ENCODE peak calls at places on chromosome 9, in eight cellular contexts. C is heart left ventricle; J is AG04450; Q is ovary; U is brain microvascular endothelial cell; S is WERI-Rb-1; H is Jurkat, Clone E6-1; P is lung. B is an unnamed sample.

GRCh38 chr9:89422151-89422918 is 75.6 kb downstream of the SEMA4D start:
- DNase-seq in C (no peak), S (no peak), H (no peak), Q (no peak), P (no peak), J (peak; percentile 16), U (peak; percentile 43), B (no peak)

GRCh38 chr9:89274838-89275237 is 36.2 kb upstream of the CKS2 start:
- DNase-seq in U (peak; percentile 94), P (no peak), H (no peak), J (peak; percentile 89), Q (no peak), C (no peak), S (no peak), B (no peak)

GRCh38 chr9:103649086-103649485 is 445.0 kb upstream of the SMC2 start:
- DNase-seq in Q (no peak), U (no peak), C (no peak), S (no peak), J (no peak), H (no peak), P (no peak), B (no peak)

GRCh38 chr9:126781186-126781585 is 23.7 kb upstream of the ZBTB43 start:
- DNase-seq in C (no peak), Q (no peak), U (no peak), H (no peak), J (no peak), P (no peak), S (no peak), B (no peak)

GRCh38 chr9:94445846-94446245 is 109.0 kb upstream of the PCAT7 start:
- DNase-seq in P (no peak), C (no peak), J (no peak), U (no peak), Q (no peak), S (no peak), H (peak; percentile 21), B (no peak)

GRCh38 chr9:98356953-98357352 is 101.5 kb upstream of the TBC1D2 start:
- DNase-seq in J (peak; percentile 16), Q (no peak), H (no peak), P (no peak), C (no peak), U (peak; percentile 58), S (no peak), B (no peak)

GRCh38 chr9:109455391-109455790 is 42.7 kb downstream of the PTPN3 start:
- DNase-seq in H (no peak), P (no peak), Q (no peak), J (no peak), S (no peak), C (no peak), U (no peak), B (peak; percentile 55)

GRCh38 chr9:69044226-69045219 is 9.0 kb downstream of the FXN start:
- DNase-seq in H (no peak), Q (no peak), U (peak; percentile 51), P (no peak), C (no peak), S (no peak), J (no peak), B (peak; percentile 55)

GRCh38 chr9:115107701-115108100 is 10.3 kb downstream of the TNC start:
- DNase-seq in C (no peak), Q (no peak), U (no peak), P (no peak), J (no peak), H (no peak), S (no peak), B (no peak)

GRCh38 chr9:92404437-92404836 is at the start of gene OGN:
- DNase-seq in S (no peak), Q (no peak), P (no peak), C (no peak), H (peak; percentile 90), U (no peak), J (no peak), B (no peak)

GRCh38 chr9:92406506-92406905 is 2.1 kb upstream of the OGN start:
- DNase-seq in C (no peak), Q (no peak), J (no peak), U (peak; percentile 14), S (no peak), P (peak; percentile 31), H (peak; percentile 84), B (no peak)

GRCh38 chr9:92407818-92408217 is 3.4 kb upstream of the OGN start:
- DNase-seq in U (no peak), J (no peak), H (no peak), C (no peak), P (no peak), S (no peak), Q (no peak), B (no peak)

GRCh38 chr9:92404031-92404430 is 347 bp downstream of the OGN start:
- DNase-seq in H (peak; percentile 49), U (no peak), C (no peak), J (no peak), Q (no peak), S (no peak), P (no peak), B (no peak)

GRCh38 chr9:92405770-92406169 is 1.4 kb upstream of the OGN start:
- DNase-seq in U (no peak), P (no peak), C (no peak), Q (no peak), S (no peak), J (no peak), H (no peak), B (no peak)
- H3K4me3 ChIP-seq in U (no peak overlapping the region), P (no peak overlapping the region), C (peak overlapping the region; percentile 11), Q (no peak overlapping the region), S (no peak overlapping the region), J (no peak overlapping the region), H (peak overlapping the region; percentile 53), B (no peak overlapping the region)

GRCh38 chr9:93266521-93267001 is 82.6 kb downstream of the WNK2 start:
- DNase-seq in Q (no peak), S (no peak), J (no peak), C (no peak), H (no peak), P (no peak), U (no peak), B (peak; percentile 27)

GRCh38 chr9:93268551-93269314 is 84.8 kb downstream of the WNK2 start:
- DNase-seq in C (no peak), P (no peak), U (no peak), J (no peak), H (peak; percentile 46), S (no peak), Q (no peak), B (peak; percentile 36)

GRCh38 chr9:93267091-93267541 is 83.2 kb downstream of the WNK2 start:
- DNase-seq in S (no peak), U (no peak), J (no peak), P (no peak), Q (no peak), C (no peak), H (no peak), B (peak; percentile 28)

GRCh38 chr9:93265972-93266371 is 82.0 kb downstream of the WNK2 start:
- DNase-seq in H (no peak), P (no peak), U (no peak), J (no peak), S (no peak), C (no peak), Q (no peak), B (no peak)

DNA sequence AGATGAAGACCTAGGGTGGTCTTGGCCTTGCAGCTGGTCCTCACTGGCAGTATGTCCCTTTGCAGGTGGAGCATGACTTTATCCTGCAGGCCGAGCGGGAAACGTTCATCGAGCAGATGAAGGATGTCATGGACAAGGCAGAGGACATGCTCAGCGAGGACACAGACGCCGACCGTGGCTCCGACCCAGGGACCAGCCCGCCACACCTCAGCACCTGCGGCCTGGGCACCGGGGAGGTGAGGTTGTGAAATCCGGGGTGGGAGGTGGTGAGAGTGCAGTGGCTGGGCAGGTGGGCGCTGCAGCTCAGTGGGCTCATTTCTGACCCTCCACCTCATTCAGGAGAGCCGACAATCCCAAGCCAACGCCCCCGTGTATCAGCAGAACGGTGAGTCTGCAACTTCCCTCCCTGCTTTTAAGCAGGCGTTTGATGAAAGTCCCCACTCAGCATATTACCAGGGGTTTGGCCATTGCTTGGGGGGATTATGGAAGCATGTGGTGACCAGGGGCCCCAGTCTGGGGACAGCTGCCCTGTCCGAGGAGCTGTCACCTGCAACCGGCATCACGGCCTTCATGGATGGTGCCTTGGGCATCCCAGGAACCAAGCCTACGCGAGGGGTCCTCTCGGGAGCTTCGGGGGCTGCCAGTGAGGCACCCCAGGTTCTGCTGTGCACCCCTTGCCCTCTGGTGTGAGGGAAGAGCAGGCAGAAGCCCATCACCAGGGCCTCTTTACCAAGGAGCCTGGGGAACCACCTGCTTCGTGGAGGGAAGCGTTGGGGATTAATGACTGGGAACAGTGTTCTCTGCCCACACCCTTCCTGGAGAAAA is 84.0 kb downstream of the WNK2 start:
- DNase-seq in J (no peak), H (no peak), C (no peak), Q (no peak), U (no peak), P (no peak), S (no peak), B (peak; percentile 39)
- H3K4me3 ChIP-seq in J (no peak overlapping the region), H (no peak overlapping the region), C (no peak overlapping the region), Q (no peak overlapping the region), U (no peak overlapping the region), P (no peak overlapping the region), S (no peak overlapping the region), B (no peak overlapping the region)

GRCh38 chr9:113461943-113462342 is 1.6 kb upstream of the RGS3 start:
- DNase-seq in Q (no peak), S (no peak), U (no peak), C (no peak), J (no peak), H (no peak), P (no peak), B (no peak)

GRCh38 chr9:113463418-113464285 is at the start of gene RGS3:
- DNase-seq in Q (no peak), C (peak; percentile 77), U (no peak), J (no peak), S (no peak), P (peak; percentile 70), H (no peak), B (peak; percentile 93)

GRCh38 chr9:113464672-113465271 is 1.2 kb downstream of the RGS3 start:
- DNase-seq in Q (no peak), P (no peak), J (no peak), C (no peak), S (no peak), U (no peak), H (no peak), B (no peak)

GRCh38 chr9:113462781-113463286 is 693 bp upstream of the RGS3 start:
- DNase-seq in C (no peak), H (no peak), P (no peak), J (no peak), U (no peak), S (no peak), Q (no peak), B (no peak)

GRCh38 chr9:113464286-113464660 is 746 bp downstream of the RGS3 start:
- DNase-seq in S (no peak), H (no peak), U (no peak), J (no peak), Q (no peak), P (no peak), C (no peak), B (no peak)
- H3K4me3 ChIP-seq in S (no peak overlapping the region), H (no peak overlapping the region), U (no peak overlapping the region), J (no peak overlapping the region), Q (no peak overlapping the region), P (no peak overlapping the region), C (peak overlapping the region; percentile 49), B (peak overlapping the region; percentile 55)

DNA sequence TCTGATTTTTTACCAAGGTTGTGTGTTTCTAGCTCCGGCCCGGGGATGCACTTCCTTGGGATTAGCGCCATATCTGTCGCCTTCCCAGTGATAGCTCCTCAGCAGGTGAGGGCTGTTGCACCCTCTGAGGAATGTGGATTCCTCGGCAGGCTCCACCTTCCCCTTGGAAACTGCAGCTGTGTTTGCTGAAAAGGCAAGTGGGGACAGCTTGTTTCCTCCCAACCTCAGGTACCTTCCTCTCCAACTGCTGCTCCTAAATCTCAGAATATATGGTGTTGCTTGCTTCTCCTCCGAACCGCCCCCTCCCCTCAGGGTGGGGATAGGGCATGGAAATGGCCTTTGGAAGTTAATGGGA is 1.3 kb downstream of the SLC1A1 start:
- DNase-seq in H (no peak), U (no peak), S (no peak), J (no peak), C (no peak), Q (no peak), P (peak; percentile 54), B (peak; percentile 71)
- H3K4me3 ChIP-seq in H (no peak overlapping the region), U (peak overlapping the region; percentile 68), S (peak overlapping the region; percentile 51), J (no peak overlapping the region), C (peak overlapping the region; percentile 73), Q (no peak overlapping the region), P (peak overlapping the region; percentile 16), B (peak overlapping the region; percentile 89)

B was measured in H7.